ENCODE peak calls at places on chromosome 11, in five cellular contexts. S, Y, Q, N and K are unnamed samples.

GRCh38 chr11:34075178-34075820 is 23.8 kb downstream of the CAPRIN1 start:
- DNase-seq in Q (peak), N (peak), Y (no peak), S (no peak), K (no peak)

GRCh38 chr11:65822760-65823528 is 10.8 kb upstream of the SNX32 start:
- DNase-seq in Y (no peak), S (no peak), Q (no peak), N (no peak), K (no peak)

GRCh38 chr11:64626637-64627036 is 35.6 kb downstream of the SLC22A12 start:
- DNase-seq in Q (no peak), S (no peak), N (no peak), Y (no peak), K (no peak)

GRCh38 chr11:60065801-60066200 is 9.3 kb downstream of the MS4A3 start:
- DNase-seq in N (no peak), Q (no peak), Y (no peak), S (no peak), K (no peak)

GRCh38 chr11:96332236-96332761 is 10.7 kb downstream of the MAML2 start:
- DNase-seq in S (no peak), Q (no peak), Y (no peak), N (no peak), K (no peak)

GRCh38 chr11:94550513-94550912 is 6.8 kb downstream of the FUT4 start:
- DNase-seq in Y (no peak), N (no peak), Q (no peak), S (no peak), K (no peak)

GRCh38 chr11:45662665-45663485 is 2.5 kb downstream of the CHST1 start:
- DNase-seq in Y (no peak), Q (peak), N (peak), S (no peak), K (no peak)

GRCh38 chr11:66119348-66120133 is 49.5 kb downstream of the PACS1 start:
- DNase-seq in S (peak), Q (peak), N (peak), Y (no peak), K (no peak)

GRCh38 chr11:43997022-43997665 is 50.6 kb upstream of the ACCSL start:
- DNase-seq in N (no peak), Y (no peak), Q (peak), S (no peak), K (no peak)

GRCh38 chr11:112806256-112806655 is 155.0 kb upstream of the NCAM1 start:
- DNase-seq in S (no peak), Y (no peak), Q (no peak), N (no peak), K (no peak)

GRCh38 chr11:18243783-18244362 is 4.6 kb downstream of the SAA2 start:
- DNase-seq in Q (peak), N (peak), Y (peak), S (peak), K (no peak)

GRCh38 chr11:3000032-3000961 is 8.2 kb upstream of the NAP1L4 start:
- DNase-seq in S (peak), Y (no peak), N (peak), Q (peak), K (no peak)

GRCh38 chr11:125498521-125498920 is 2.5 kb upstream of the FEZ1 start:
- DNase-seq in Q (no peak), S (no peak), Y (no peak), N (no peak), K (no peak)

GRCh38 chr11:31325162-31325561 is 44.4 kb downstream of the DCDC1 start:
- DNase-seq in Q (peak), S (no peak), N (peak), Y (no peak), K (peak)

GRCh38 chr11:121207485-121208115 is 85.0 kb upstream of the SC5D start:
- DNase-seq in Y (no peak), Q (no peak), S (no peak), N (peak), K (no peak)

GRCh38 chr11:4826425-4826824 is 5.3 kb downstream of the OR51F2 start:
- DNase-seq in Y (no peak), N (no peak), Q (no peak), S (no peak), K (no peak)

GRCh38 chr11:2097356-2097997 is 41.7 kb downstream of the IGF2 start:
- DNase-seq in S (peak), N (peak), Y (peak), Q (peak), K (no peak)

GRCh38 chr11:107710301-107710700 is 1.6 kb downstream of the SLN start:
- DNase-seq in S (no peak), Q (no peak), N (no peak), Y (no peak), K (no peak)

GRCh38 chr11:15988693-15989231 is 367.6 kb downstream of the SOX6 start:
- DNase-seq in Y (no peak), S (no peak), N (peak), Q (peak), K (no peak)

GRCh38 chr11:88103337-88104206 is 71.7 kb downstream of the RAB38 start:
- DNase-seq in Y (no peak), S (peak), N (peak), Q (peak), K (peak)

GRCh38 chr11:113085446-113085845 is 124.2 kb downstream of the NCAM1 start:
- DNase-seq in Y (no peak), N (no peak), S (no peak), Q (no peak), K (no peak)

GRCh38 chr11:12182650-12183511 is 72.5 kb downstream of the MICAL2 start:
- DNase-seq in Q (peak), Y (no peak), N (peak), S (peak), K (peak)

GRCh38 chr11:71139516-71140205 is 112.7 kb downstream of the SHANK2 start:
- DNase-seq in Q (peak), S (peak), N (peak), Y (no peak), K (no peak)

GRCh38 chr11:119999220-119999619 is 138.7 kb downstream of the TRIM29 start:
- DNase-seq in Y (no peak), N (no peak), S (no peak), Q (no peak), K (no peak)
- TF ChIP-seq CTCF in Y (no peak), N (no peak), S (no peak), Q (peak), K (peak)

GRCh38 chr11:72740060-72740424 is 12.2 kb downstream of the ARAP1 start:
- DNase-seq in Y (no peak), Q (no peak), S (no peak), N (no peak), K (no peak)

GRCh38 chr11:72741429-72741833 is 10.8 kb downstream of the ARAP1 start:
- DNase-seq in N (no peak), Q (no peak), S (peak), Y (no peak), K (no peak)

GRCh38 chr11:72740562-72741428 is 11.4 kb downstream of the ARAP1 start:
- DNase-seq in N (no peak), S (no peak), Q (no peak), Y (no peak), K (no peak)

GRCh38 chr11:72738199-72739141 is 13.7 kb downstream of the ARAP1 start:
- DNase-seq in Q (no peak), Y (peak), N (peak), S (peak), K (no peak)

DNA sequence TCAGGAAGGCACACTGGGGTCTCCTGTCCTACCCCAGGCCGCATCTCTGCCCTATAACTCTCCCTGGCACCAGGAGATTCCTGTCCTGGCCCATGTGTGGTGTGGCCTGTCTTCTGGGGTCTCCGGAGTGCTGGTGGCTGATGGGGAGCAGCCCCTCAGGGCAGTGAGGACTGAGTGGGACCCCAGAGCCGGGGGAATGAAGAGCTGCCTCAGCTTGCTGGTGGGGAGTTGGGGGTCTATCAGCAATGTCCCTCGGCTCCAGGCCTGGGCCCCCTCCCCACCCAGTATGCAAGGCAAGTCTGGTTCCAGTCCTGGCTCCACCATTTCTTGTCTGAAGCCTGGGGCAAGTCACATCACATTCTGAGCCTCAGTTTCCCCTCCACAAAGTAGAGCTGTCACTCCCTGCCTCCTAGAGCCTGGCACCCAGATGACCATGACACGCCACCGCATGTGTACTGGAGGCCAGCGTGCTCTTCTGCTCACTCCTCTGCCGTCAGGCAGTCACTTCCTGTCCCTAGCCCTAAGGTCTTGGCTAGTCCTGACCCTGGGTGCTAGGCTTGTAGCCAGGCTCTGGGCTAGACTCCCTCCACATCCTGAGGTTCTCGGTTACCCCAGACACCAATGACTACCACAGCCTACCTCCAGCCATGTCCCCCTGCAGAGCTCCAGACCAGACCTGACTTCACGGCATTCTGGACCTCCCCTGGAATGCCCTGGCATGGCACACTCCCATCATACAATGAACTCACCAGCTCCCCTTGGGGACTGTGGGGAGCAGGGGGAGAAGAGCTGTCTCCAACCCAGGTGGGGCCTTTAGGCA is 12.8 kb downstream of the ARAP1 start:
- DNase-seq in Q (no peak), Y (no peak), N (no peak), S (no peak), K (no peak)
- H3K4me3 ChIP-seq in Q (no peak), Y (no peak), N (no peak), S (no peak), K (no peak)

DNA sequence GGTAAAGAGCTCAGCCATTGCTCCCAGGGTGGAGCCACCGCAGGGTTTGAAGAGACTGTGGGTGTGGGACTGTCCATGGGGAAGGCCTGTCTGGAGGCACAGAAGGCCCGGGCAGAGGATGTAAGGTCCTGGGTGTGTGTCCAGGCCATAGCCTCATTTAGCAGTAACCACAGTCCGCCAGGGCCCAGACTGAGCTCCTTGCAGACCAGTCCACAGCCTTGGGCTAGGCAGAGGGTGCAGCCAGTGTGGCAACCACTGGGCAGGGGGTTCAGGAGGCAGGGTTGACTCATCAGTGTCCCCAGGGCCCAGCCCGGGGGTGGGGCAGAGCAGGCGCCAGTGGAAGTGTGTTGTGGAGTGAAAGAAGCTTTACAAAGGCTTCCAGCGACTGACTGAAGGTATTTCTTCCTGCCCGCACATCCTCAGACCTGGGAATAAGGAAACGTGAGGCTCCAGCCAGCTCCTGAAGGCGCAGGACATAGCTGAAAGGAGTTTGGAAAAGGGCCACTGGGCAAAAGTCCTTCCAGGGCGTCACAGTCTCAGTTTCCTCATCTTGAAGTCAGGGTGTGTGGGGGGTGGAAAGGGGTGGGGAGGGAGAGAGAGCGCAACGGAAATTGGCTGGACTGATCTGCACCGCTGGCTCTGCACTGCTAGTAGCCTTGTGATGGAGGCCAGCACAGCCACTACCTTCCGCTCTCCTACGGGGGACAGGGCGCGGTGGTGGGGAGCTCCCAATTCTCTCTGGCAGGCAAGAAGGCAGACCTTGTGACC is 27.8 kb upstream of the WNT11 start:
- DNase-seq in S (peak), N (peak), Q (peak), Y (peak), K (no peak)
- TF ChIP-seq CTCF in S (peak), N (peak), Q (no peak), Y (no peak), K (no peak)

DNA sequence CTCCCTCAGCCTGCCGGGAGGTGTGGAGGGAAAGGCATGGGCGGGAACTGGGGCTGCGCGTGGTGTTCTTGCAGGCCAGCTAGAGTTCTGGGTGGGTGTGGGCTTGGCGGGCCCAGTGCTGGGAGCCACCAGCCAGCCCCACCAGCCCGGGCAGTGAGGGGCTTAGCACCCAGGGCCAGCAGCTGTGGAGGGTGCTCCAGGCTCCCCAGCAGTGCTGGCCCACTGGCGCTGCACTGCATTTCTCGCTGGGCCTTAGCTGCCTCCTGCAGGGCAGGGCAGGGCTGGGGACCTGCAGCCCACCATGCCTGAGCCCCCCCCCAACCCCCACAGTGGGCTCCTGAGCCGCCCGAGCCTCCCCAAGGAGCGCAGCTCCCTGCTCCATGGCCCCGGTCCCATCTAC is 304.2 kb downstream of the KCNA4 start:
- DNase-seq in Q (no peak), S (no peak), N (no peak), Y (no peak), K (no peak)
- H3K4me3 ChIP-seq in Q (no peak), S (no peak), N (no peak), Y (no peak), K (no peak)

GRCh38 chr11:973237-973636 is 47.6 kb downstream of the AP2A2 start:
- DNase-seq in N (no peak), Q (no peak), Y (no peak), S (no peak), K (no peak)

GRCh38 chr11:978781-979180 is 53.1 kb downstream of the AP2A2 start:
- DNase-seq in N (no peak), S (no peak), Q (no peak), Y (no peak), K (no peak)

GRCh38 chr11:976431-977160 is 50.9 kb downstream of the AP2A2 start:
- DNase-seq in N (peak), S (peak), Q (peak), Y (no peak), K (no peak)

GRCh38 chr11:978073-978720 is 52.5 kb downstream of the AP2A2 start:
- DNase-seq in N (no peak), S (no peak), Y (no peak), Q (no peak), K (no peak)

GRCh38 chr11:975824-976223 is 50.2 kb downstream of the AP2A2 start:
- DNase-seq in N (peak), S (no peak), Q (peak), Y (no peak), K (no peak)
- TF ChIP-seq CTCF in N (peak), S (no peak), Q (peak), Y (no peak), K (peak)